ENCODE peak calls at places on chromosomes 7 and 10, in four cellular contexts. P is stomach, L is neural progenitor cell, K is H9. M is an unnamed sample.

GRCh38 chr7:46744957-46745699 is 824.1 kb upstream of the IGFBP3 start:
- DNase-seq in P (no peak), L (no peak), K (no peak), M (no peak)

GRCh38 chr10:88004451-88004850 is 141.0 kb downstream of the PTEN start:
- DNase-seq in P (no peak), L (no peak), K (no peak), M (no peak)

GRCh38 chr10:120711857-120712256 is 139.3 kb upstream of the WDR11 start:
- DNase-seq in P (no peak), L (no peak), K (no peak), M (no peak)

GRCh38 chr10:117165557-117166419 is 27.7 kb upstream of the VAX1 start:
- DNase-seq in P (no peak), L (peak), K (peak), M (no peak)

GRCh38 chr10:75018233-75018632 is 93.2 kb upstream of the SAMD8 start:
- DNase-seq in P (no peak), L (peak), K (no peak), M (no peak)

GRCh38 chr7:148650232-148650858 is 48.4 kb upstream of the CUL1 start:
- DNase-seq in P (no peak), L (no peak), K (no peak), M (no peak)

GRCh38 chr7:46389131-46389530 is 468.1 kb upstream of the IGFBP3 start:
- DNase-seq in P (no peak), L (no peak), K (no peak), M (no peak)

GRCh38 chr7:46932656-46933424 is 649.1 kb downstream of the TNS3 start:
- DNase-seq in P (no peak), L (no peak), K (no peak), M (no peak)

GRCh38 chr7:23396222-23396621 is 74.1 kb downstream of the IGF2BP3 start:
- DNase-seq in P (no peak), L (no peak), K (no peak), M (no peak)

GRCh38 chr10:87734987-87735827 is 75.5 kb downstream of the PAPSS2 start:
- DNase-seq in P (no peak), L (peak), K (peak), M (no peak)

GRCh38 chr7:136877990-136878389 is 9.5 kb downstream of the CHRM2 start:
- DNase-seq in P (no peak), L (no peak), K (no peak), M (no peak)

GRCh38 chr7:77696643-77697534 is 630 bp downstream of the RSBN1L start:
- DNase-seq in P (peak), L (peak), K (peak), M (peak)

GRCh38 chr10:50293508-50294320 is 42.4 kb upstream of the ASAH2 start:
- DNase-seq in P (no peak), L (no peak), K (no peak), M (no peak)

GRCh38 chr10:50289196-50289595 is 37.9 kb upstream of the ASAH2 start:
- DNase-seq in P (no peak), L (no peak), K (no peak), M (no peak)

GRCh38 chr10:50294582-50294981 is 43.3 kb upstream of the ASAH2 start:
- DNase-seq in P (no peak), L (no peak), K (no peak), M (no peak)

GRCh38 chr10:50295367-50295766 is 44.1 kb upstream of the ASAH2 start:
- DNase-seq in P (no peak), L (no peak), K (no peak), M (no peak)

DNA sequence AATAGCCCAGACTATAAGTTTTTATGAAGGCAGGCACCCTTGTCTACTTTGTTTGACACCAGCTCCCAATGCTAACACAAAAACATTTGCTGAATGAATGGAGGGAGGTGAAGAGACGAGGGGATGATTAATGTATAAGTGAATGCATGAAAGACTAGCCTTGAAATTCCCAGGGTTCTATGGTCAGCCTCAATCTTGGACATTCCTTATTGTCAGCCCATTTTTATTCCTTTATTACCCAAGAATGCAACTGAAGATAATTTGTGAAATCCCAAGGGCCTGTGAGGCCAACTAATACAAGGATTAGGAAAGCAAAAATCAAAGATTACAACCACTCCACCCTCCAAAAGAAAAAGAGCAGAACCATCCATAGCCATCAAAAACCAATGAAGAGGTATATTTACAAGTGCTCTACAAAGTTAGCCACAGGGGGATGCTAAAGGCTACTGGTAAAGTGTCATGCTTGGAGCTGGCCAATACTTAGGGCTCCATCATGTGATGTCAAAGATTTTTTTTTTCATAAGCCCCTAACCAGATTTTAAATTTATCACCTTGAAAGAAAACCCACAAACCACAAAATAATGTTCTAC is 40.0 kb upstream of the ASAH2 start:
- DNase-seq in P (no peak), L (no peak), K (no peak), M (no peak)
- TF ChIP-seq CTCF in P (no peak), L (peak), K (peak), M (no peak)

GRCh38 chr7:81299272-81299671 is 380.4 kb upstream of the SEMA3C start:
- DNase-seq in P (no peak), L (no peak), K (no peak), M (no peak)

GRCh38 chr7:81299711-81300110 is 380.9 kb upstream of the SEMA3C start:
- DNase-seq in P (no peak), L (no peak), K (no peak), M (no peak)

GRCh38 chr7:81300779-81301178 is 381.9 kb upstream of the SEMA3C start:
- DNase-seq in P (no peak), L (no peak), K (no peak), M (no peak)

GRCh38 chr7:81294897-81295515 is 376.2 kb upstream of the SEMA3C start:
- DNase-seq in P (no peak), L (no peak), K (no peak), M (no peak)

GRCh38 chr7:81297317-81297716 is 378.5 kb upstream of the SEMA3C start:
- DNase-seq in P (no peak), L (no peak), K (no peak), M (no peak)
- H3K27ac ChIP-seq in P (no peak), L (no peak), K (no peak), M (no peak)

GRCh38 chr10:11270135-11270857 is 252.6 kb downstream of the CELF2 start:
- DNase-seq in P (peak), L (peak), K (peak), M (peak)
- TF ChIP-seq CTCF in P (peak), L (peak), K (peak), M (peak)

GRCh38 chr7:45057853-45058252 is 30.9 kb downstream of the NACAD start:
- DNase-seq in P (no peak), L (no peak), K (no peak), M (no peak)

GRCh38 chr7:45053941-45054340 is 34.8 kb downstream of the NACAD start:
- DNase-seq in P (no peak), L (no peak), K (no peak), M (no peak)

GRCh38 chr7:45055016-45055415 is 33.8 kb downstream of the NACAD start:
- DNase-seq in P (no peak), L (no peak), K (no peak), M (no peak)

GRCh38 chr7:45054442-45054841 is 34.3 kb downstream of the NACAD start:
- DNase-seq in P (no peak), L (no peak), K (no peak), M (no peak)

GRCh38 chr7:45055594-45056219 is 33.1 kb downstream of the NACAD start:
- DNase-seq in P (no peak), L (no peak), K (no peak), M (no peak)
- H3K27ac ChIP-seq in P (no peak), L (no peak), K (no peak), M (no peak)

M was measured in coronary artery.